ENCODE peak calls at places on chromosomes 5 and 9, in ten cellular contexts. One of them, this sample, is unnamed.

GRCh38 chr5:172648755-172649154 is 7.7 kb downstream of the NEURL1B start:
- DNase-seq in PC-9: peak; percentile 41
- DNase-seq in lower lobe of right lung: no peak
- DNase-seq in cardiac muscle cell: no peak
- DNase-seq in CD8-positive, alpha-beta memory T cell: no peak
- DNase-seq in naive thymus-derived CD4-positive, alpha-beta T cell: no peak
- DNase-seq in body of pancreas: no peak
- DNase-seq in GM12878: no peak
- DNase-seq in IMR-90: no peak
- DNase-seq in stomach: no peak
- DNase-seq in this sample: no peak

GRCh38 chr5:133360693-133361479 is 251.5 kb downstream of the FSTL4 start:
- DNase-seq in PC-9: no peak
- DNase-seq in lower lobe of right lung: no peak
- DNase-seq in cardiac muscle cell: peak; percentile 71
- DNase-seq in CD8-positive, alpha-beta memory T cell: no peak
- DNase-seq in naive thymus-derived CD4-positive, alpha-beta T cell: no peak
- DNase-seq in body of pancreas: no peak
- DNase-seq in GM12878: no peak
- DNase-seq in IMR-90: no peak
- DNase-seq in stomach: no peak
- DNase-seq in this sample: no peak

GRCh38 chr5:91225848-91226686 is 157.1 kb downstream of the ARRDC3 start:
- DNase-seq in PC-9: peak; percentile 46
- DNase-seq in lower lobe of right lung: peak; percentile 53
- DNase-seq in cardiac muscle cell: peak; percentile 35
- DNase-seq in CD8-positive, alpha-beta memory T cell: peak; percentile 46
- DNase-seq in naive thymus-derived CD4-positive, alpha-beta T cell: peak; percentile 45
- DNase-seq in body of pancreas: peak; percentile 73
- DNase-seq in GM12878: peak; percentile 8
- DNase-seq in IMR-90: no peak
- DNase-seq in stomach: peak; percentile 64
- DNase-seq in this sample: no peak

GRCh38 chr5:74394543-74394923 is 246.0 kb downstream of the ENC1 start:
- DNase-seq in PC-9: no peak
- DNase-seq in lower lobe of right lung: no peak
- DNase-seq in cardiac muscle cell: no peak
- DNase-seq in CD8-positive, alpha-beta memory T cell: no peak
- DNase-seq in naive thymus-derived CD4-positive, alpha-beta T cell: no peak
- DNase-seq in body of pancreas: no peak
- DNase-seq in GM12878: no peak
- DNase-seq in IMR-90: no peak
- DNase-seq in stomach: no peak
- DNase-seq in this sample: no peak

GRCh38 chr5:78597068-78597857 is 51.3 kb downstream of the LHFPL2 start:
- DNase-seq in PC-9: no peak
- DNase-seq in lower lobe of right lung: no peak
- DNase-seq in cardiac muscle cell: no peak
- DNase-seq in CD8-positive, alpha-beta memory T cell: no peak
- DNase-seq in naive thymus-derived CD4-positive, alpha-beta T cell: no peak
- DNase-seq in body of pancreas: no peak
- DNase-seq in GM12878: no peak
- DNase-seq in IMR-90: peak; percentile 97
- DNase-seq in stomach: no peak
- DNase-seq in this sample: no peak

GRCh38 chr5:116378007-116378831 is 196.4 kb downstream of the SEMA6A start:
- DNase-seq in PC-9: no peak
- DNase-seq in lower lobe of right lung: no peak
- DNase-seq in cardiac muscle cell: no peak
- DNase-seq in CD8-positive, alpha-beta memory T cell: no peak
- DNase-seq in naive thymus-derived CD4-positive, alpha-beta T cell: no peak
- DNase-seq in body of pancreas: no peak
- DNase-seq in GM12878: no peak
- DNase-seq in IMR-90: no peak
- DNase-seq in stomach: no peak
- DNase-seq in this sample: no peak

GRCh38 chr9:93496285-93496684 is 42.9 kb upstream of the FAM120AOS start:
- DNase-seq in PC-9: no peak
- DNase-seq in lower lobe of right lung: no peak
- DNase-seq in cardiac muscle cell: no peak
- DNase-seq in CD8-positive, alpha-beta memory T cell: no peak
- DNase-seq in naive thymus-derived CD4-positive, alpha-beta T cell: no peak
- DNase-seq in body of pancreas: no peak
- DNase-seq in GM12878: no peak
- DNase-seq in IMR-90: no peak
- DNase-seq in stomach: no peak
- DNase-seq in this sample: no peak

GRCh38 chr5:148748702-148749101 is 77.7 kb upstream of the ADRB2 start:
- DNase-seq in PC-9: no peak
- DNase-seq in lower lobe of right lung: no peak
- DNase-seq in cardiac muscle cell: no peak
- DNase-seq in CD8-positive, alpha-beta memory T cell: no peak
- DNase-seq in naive thymus-derived CD4-positive, alpha-beta T cell: no peak
- DNase-seq in body of pancreas: no peak
- DNase-seq in GM12878: no peak
- DNase-seq in IMR-90: no peak
- DNase-seq in stomach: no peak
- DNase-seq in this sample: no peak

GRCh38 chr9:38347946-38348345 is 44.6 kb upstream of the ALDH1B1 start:
- DNase-seq in PC-9: no peak
- DNase-seq in lower lobe of right lung: no peak
- DNase-seq in cardiac muscle cell: no peak
- DNase-seq in CD8-positive, alpha-beta memory T cell: no peak
- DNase-seq in naive thymus-derived CD4-positive, alpha-beta T cell: no peak
- DNase-seq in body of pancreas: no peak
- DNase-seq in GM12878: no peak
- DNase-seq in IMR-90: no peak
- DNase-seq in stomach: no peak
- DNase-seq in this sample: no peak

GRCh38 chr9:12640021-12640587 is 53.1 kb upstream of the TYRP1 start:
- DNase-seq in PC-9: no peak
- DNase-seq in lower lobe of right lung: no peak
- DNase-seq in cardiac muscle cell: peak; percentile 63
- DNase-seq in CD8-positive, alpha-beta memory T cell: no peak
- DNase-seq in naive thymus-derived CD4-positive, alpha-beta T cell: no peak
- DNase-seq in body of pancreas: peak; percentile 16
- DNase-seq in GM12878: no peak
- DNase-seq in IMR-90: peak; percentile 43
- DNase-seq in stomach: no peak
- DNase-seq in this sample: no peak

GRCh38 chr9:87270241-87271234 is 227.1 kb upstream of the DAPK1 start:
- DNase-seq in PC-9: no peak
- DNase-seq in lower lobe of right lung: no peak
- DNase-seq in cardiac muscle cell: no peak
- DNase-seq in CD8-positive, alpha-beta memory T cell: no peak
- DNase-seq in naive thymus-derived CD4-positive, alpha-beta T cell: no peak
- DNase-seq in body of pancreas: peak; percentile 23
- DNase-seq in GM12878: no peak
- DNase-seq in IMR-90: peak; percentile 85
- DNase-seq in stomach: no peak
- DNase-seq in this sample: no peak

GRCh38 chr9:115913666-115914065 is 239.9 kb upstream of the PAPPA start:
- DNase-seq in PC-9: no peak
- DNase-seq in lower lobe of right lung: no peak
- DNase-seq in cardiac muscle cell: no peak
- DNase-seq in CD8-positive, alpha-beta memory T cell: no peak
- DNase-seq in naive thymus-derived CD4-positive, alpha-beta T cell: no peak
- DNase-seq in body of pancreas: no peak
- DNase-seq in GM12878: no peak
- DNase-seq in IMR-90: peak; percentile 61
- DNase-seq in stomach: no peak
- DNase-seq in this sample: no peak

GRCh38 chr9:70479880-70480291 is 65.4 kb upstream of the KLF9 start:
- DNase-seq in PC-9: peak; percentile 66
- DNase-seq in lower lobe of right lung: peak; percentile 50
- DNase-seq in cardiac muscle cell: no peak
- DNase-seq in CD8-positive, alpha-beta memory T cell: no peak
- DNase-seq in naive thymus-derived CD4-positive, alpha-beta T cell: no peak
- DNase-seq in body of pancreas: peak; percentile 58
- DNase-seq in GM12878: no peak
- DNase-seq in IMR-90: peak; percentile 79
- DNase-seq in stomach: peak; percentile 34
- DNase-seq in this sample: no peak

GRCh38 chr5:77882670-77883257 is 106.6 kb upstream of the TBCA start:
- DNase-seq in PC-9: no peak
- DNase-seq in lower lobe of right lung: no peak
- DNase-seq in cardiac muscle cell: no peak
- DNase-seq in CD8-positive, alpha-beta memory T cell: no peak
- DNase-seq in naive thymus-derived CD4-positive, alpha-beta T cell: no peak
- DNase-seq in body of pancreas: no peak
- DNase-seq in GM12878: no peak
- DNase-seq in IMR-90: peak; percentile 92
- DNase-seq in stomach: no peak
- DNase-seq in this sample: no peak

GRCh38 chr9:94586316-94586715 is 7.3 kb downstream of the FBP2 start:
- DNase-seq in PC-9: no peak
- DNase-seq in lower lobe of right lung: no peak
- DNase-seq in cardiac muscle cell: no peak
- DNase-seq in CD8-positive, alpha-beta memory T cell: no peak
- DNase-seq in naive thymus-derived CD4-positive, alpha-beta T cell: no peak
- DNase-seq in body of pancreas: no peak
- DNase-seq in GM12878: no peak
- DNase-seq in IMR-90: no peak
- DNase-seq in stomach: no peak
- DNase-seq in this sample: no peak

DNA sequence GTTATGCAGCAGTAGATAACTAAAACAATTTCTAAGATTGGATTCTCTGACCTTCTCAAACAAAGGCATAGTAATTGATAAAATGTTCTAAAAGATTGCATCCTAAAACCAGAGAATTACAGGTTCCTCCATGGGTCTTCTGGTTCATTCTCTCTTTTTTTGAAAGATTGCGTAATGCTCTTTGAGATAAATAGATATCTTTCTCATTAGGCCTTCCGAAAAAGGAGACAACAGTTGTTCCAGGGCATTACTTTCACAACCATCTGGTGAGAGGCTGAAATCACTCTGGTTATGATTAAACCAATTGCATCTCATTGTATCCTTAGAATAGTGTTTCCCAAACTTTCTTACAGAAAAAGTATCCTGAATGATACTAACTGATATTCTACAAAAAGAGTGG is 174.7 kb upstream of the NREP start:
- DNase-seq in PC-9: no peak
- DNase-seq in lower lobe of right lung: no peak
- DNase-seq in cardiac muscle cell: no peak
- DNase-seq in CD8-positive, alpha-beta memory T cell: no peak
- DNase-seq in naive thymus-derived CD4-positive, alpha-beta T cell: no peak
- DNase-seq in body of pancreas: no peak
- DNase-seq in GM12878: no peak
- DNase-seq in IMR-90: no peak
- DNase-seq in stomach: no peak
- DNase-seq in this sample: no peak
- H3K27ac ChIP-seq in PC-9: no peak overlapping the region
- H3K27ac ChIP-seq in lower lobe of right lung: no peak overlapping the region
- H3K27ac ChIP-seq in cardiac muscle cell: no peak overlapping the region
- H3K27ac ChIP-seq in CD8-positive, alpha-beta memory T cell: no peak overlapping the region
- H3K27ac ChIP-seq in naive thymus-derived CD4-positive, alpha-beta T cell: no peak overlapping the region
- H3K27ac ChIP-seq in body of pancreas: no peak overlapping the region
- H3K27ac ChIP-seq in GM12878: no peak overlapping the region
- H3K27ac ChIP-seq in IMR-90: no peak overlapping the region
- H3K27ac ChIP-seq in stomach: no peak overlapping the region
- H3K27ac ChIP-seq in this sample: no peak overlapping the region

GRCh38 chr5:112475747-112476435 is 56.8 kb upstream of the EPB41L4A start:
- DNase-seq in PC-9: no peak
- DNase-seq in lower lobe of right lung: no peak
- DNase-seq in cardiac muscle cell: no peak
- DNase-seq in CD8-positive, alpha-beta memory T cell: no peak
- DNase-seq in naive thymus-derived CD4-positive, alpha-beta T cell: no peak
- DNase-seq in body of pancreas: no peak
- DNase-seq in GM12878: no peak
- DNase-seq in IMR-90: no peak
- DNase-seq in stomach: no peak
- DNase-seq in this sample: no peak
- H3K27ac ChIP-seq in PC-9: no peak overlapping the region
- H3K27ac ChIP-seq in lower lobe of right lung: no peak overlapping the region
- H3K27ac ChIP-seq in cardiac muscle cell: no peak overlapping the region
- H3K27ac ChIP-seq in CD8-positive, alpha-beta memory T cell: no peak overlapping the region
- H3K27ac ChIP-seq in naive thymus-derived CD4-positive, alpha-beta T cell: no peak overlapping the region
- H3K27ac ChIP-seq in body of pancreas: peak overlapping the region; percentile 13
- H3K27ac ChIP-seq in GM12878: no peak overlapping the region
- H3K27ac ChIP-seq in IMR-90: no peak overlapping the region
- H3K27ac ChIP-seq in stomach: no peak overlapping the region
- H3K27ac ChIP-seq in this sample: peak overlapping the region; percentile 83

GRCh38 chr9:127835930-127836586 is 18.4 kb downstream of the ENG start:
- DNase-seq in PC-9: no peak
- DNase-seq in lower lobe of right lung: peak; percentile 77
- DNase-seq in cardiac muscle cell: peak; percentile 61
- DNase-seq in CD8-positive, alpha-beta memory T cell: no peak
- DNase-seq in naive thymus-derived CD4-positive, alpha-beta T cell: no peak
- DNase-seq in body of pancreas: no peak
- DNase-seq in GM12878: no peak
- DNase-seq in IMR-90: peak; percentile 81
- DNase-seq in stomach: no peak
- DNase-seq in this sample: no peak
- H3K27ac ChIP-seq in PC-9: no peak overlapping the region
- H3K27ac ChIP-seq in lower lobe of right lung: peak overlapping the region; percentile 86
- H3K27ac ChIP-seq in cardiac muscle cell: peak overlapping the region; percentile 88
- H3K27ac ChIP-seq in CD8-positive, alpha-beta memory T cell: no peak overlapping the region
- H3K27ac ChIP-seq in naive thymus-derived CD4-positive, alpha-beta T cell: no peak overlapping the region
- H3K27ac ChIP-seq in body of pancreas: peak overlapping the region; percentile 15
- H3K27ac ChIP-seq in GM12878: no peak overlapping the region
- H3K27ac ChIP-seq in IMR-90: peak overlapping the region; percentile 98
- H3K27ac ChIP-seq in stomach: peak overlapping the region; percentile 63
- H3K27ac ChIP-seq in this sample: no peak overlapping the region

GRCh38 chr5:150502106-150502505 is 5.8 kb upstream of the NDST1 start:
- DNase-seq in PC-9: no peak
- DNase-seq in lower lobe of right lung: no peak
- DNase-seq in cardiac muscle cell: no peak
- DNase-seq in CD8-positive, alpha-beta memory T cell: no peak
- DNase-seq in naive thymus-derived CD4-positive, alpha-beta T cell: no peak
- DNase-seq in body of pancreas: no peak
- DNase-seq in GM12878: no peak
- DNase-seq in IMR-90: peak; percentile 49
- DNase-seq in stomach: no peak
- DNase-seq in this sample: no peak

GRCh38 chr5:150499437-150499956 is 8.4 kb upstream of the NDST1 start:
- DNase-seq in PC-9: no peak
- DNase-seq in lower lobe of right lung: no peak
- DNase-seq in cardiac muscle cell: no peak
- DNase-seq in CD8-positive, alpha-beta memory T cell: no peak
- DNase-seq in naive thymus-derived CD4-positive, alpha-beta T cell: no peak
- DNase-seq in body of pancreas: no peak
- DNase-seq in GM12878: no peak
- DNase-seq in IMR-90: no peak
- DNase-seq in stomach: no peak
- DNase-seq in this sample: no peak

GRCh38 chr5:150498971-150499370 is 9.0 kb upstream of the NDST1 start:
- DNase-seq in PC-9: no peak
- DNase-seq in lower lobe of right lung: no peak
- DNase-seq in cardiac muscle cell: no peak
- DNase-seq in CD8-positive, alpha-beta memory T cell: no peak
- DNase-seq in naive thymus-derived CD4-positive, alpha-beta T cell: no peak
- DNase-seq in body of pancreas: no peak
- DNase-seq in GM12878: no peak
- DNase-seq in IMR-90: no peak
- DNase-seq in stomach: no peak
- DNase-seq in this sample: no peak

GRCh38 chr5:150500905-150501304 is 7.0 kb upstream of the NDST1 start:
- DNase-seq in PC-9: no peak
- DNase-seq in lower lobe of right lung: no peak
- DNase-seq in cardiac muscle cell: no peak
- DNase-seq in CD8-positive, alpha-beta memory T cell: no peak
- DNase-seq in naive thymus-derived CD4-positive, alpha-beta T cell: no peak
- DNase-seq in body of pancreas: no peak
- DNase-seq in GM12878: no peak
- DNase-seq in IMR-90: no peak
- DNase-seq in stomach: no peak
- DNase-seq in this sample: no peak

GRCh38 chr5:150500328-150500841 is 7.5 kb upstream of the NDST1 start:
- DNase-seq in PC-9: no peak
- DNase-seq in lower lobe of right lung: no peak
- DNase-seq in cardiac muscle cell: no peak
- DNase-seq in CD8-positive, alpha-beta memory T cell: no peak
- DNase-seq in naive thymus-derived CD4-positive, alpha-beta T cell: no peak
- DNase-seq in body of pancreas: no peak
- DNase-seq in GM12878: no peak
- DNase-seq in IMR-90: no peak
- DNase-seq in stomach: peak; percentile 46
- DNase-seq in this sample: no peak
- H3K27ac ChIP-seq in PC-9: no peak overlapping the region
- H3K27ac ChIP-seq in lower lobe of right lung: peak overlapping the region; percentile 78
- H3K27ac ChIP-seq in cardiac muscle cell: peak overlapping the region; percentile 83
- H3K27ac ChIP-seq in CD8-positive, alpha-beta memory T cell: no peak overlapping the region
- H3K27ac ChIP-seq in naive thymus-derived CD4-positive, alpha-beta T cell: no peak overlapping the region
- H3K27ac ChIP-seq in body of pancreas: no peak overlapping the region
- H3K27ac ChIP-seq in GM12878: no peak overlapping the region
- H3K27ac ChIP-seq in IMR-90: no peak overlapping the region
- H3K27ac ChIP-seq in stomach: peak overlapping the region; percentile 15
- H3K27ac ChIP-seq in this sample: peak overlapping the region; percentile 99

This sample was measured in dorsolateral prefrontal cortex.